ENCODE peak calls at places on chromosome 9, in ten cellular contexts. E is transverse colon, T is H54, U is prostate gland, J is HepG2, V is body of pancreas, H is testis, W is uterus, C is endothelial cell of umbilical vein, R is IMR-90. I is an unnamed sample.

GRCh38 chr9:125739442-125739841 is 7.7 kb upstream of the PBX3 start:
- DNase-seq in T (no peak), V (no peak), R (no peak), C (no peak), U (no peak), J (no peak), W (no peak), H (no peak), E (no peak), I (no peak)

GRCh38 chr9:91384954-91385353 is 23.2 kb upstream of the AUH start:
- DNase-seq in E (no peak), W (no peak), T (no peak), U (no peak), R (no peak), C (no peak), J (no peak), H (no peak), V (no peak), I (no peak)

GRCh38 chr9:91421022-91421765 is 2.4 kb downstream of the NFIL3 start:
- DNase-seq in W (peak; percentile 52), R (peak; percentile 62), U (peak; percentile 29), J (peak; percentile 36), E (peak; percentile 30), C (peak; percentile 47), V (peak; percentile 33), T (no peak), H (peak; percentile 59), I (peak; percentile 57)

GRCh38 chr9:15182755-15183154 is 124.3 kb downstream of the TTC39B start:
- DNase-seq in V (no peak), R (no peak), H (no peak), E (no peak), C (no peak), U (no peak), J (no peak), W (no peak), T (no peak), I (no peak)

GRCh38 chr9:36895744-36896260 is 138.3 kb downstream of the PAX5 start:
- DNase-seq in R (no peak), W (no peak), J (no peak), H (no peak), U (no peak), C (no peak), E (no peak), T (no peak), V (no peak), I (no peak)

GRCh38 chr9:122498883-122499288 is 11.7 kb upstream of the OR1J2 start:
- DNase-seq in J (peak; percentile 24), R (peak; percentile 43), W (no peak), T (peak; percentile 30), H (peak; percentile 17), E (no peak), U (peak; percentile 57), V (peak; percentile 13), C (peak; percentile 56), I (peak; percentile 49)

GRCh38 chr9:113541019-113541900 is 77.7 kb downstream of the RGS3 start:
- DNase-seq in C (peak; percentile 42), H (peak; percentile 43), R (peak; percentile 55), E (peak; percentile 55), T (peak; percentile 87), U (no peak), V (peak; percentile 66), W (no peak), J (peak; percentile 37), I (peak; percentile 90)

GRCh38 chr9:7549261-7549660 is 250.3 kb downstream of the DMAC1 start:
- DNase-seq in E (no peak), T (no peak), C (no peak), J (no peak), U (no peak), R (no peak), H (no peak), V (no peak), W (no peak), I (no peak)

GRCh38 chr9:135345775-135346433 is 133.7 kb upstream of the PPP1R26 start:
- DNase-seq in E (no peak), U (no peak), R (no peak), J (no peak), V (no peak), W (no peak), C (no peak), T (no peak), H (no peak), I (no peak)

GRCh38 chr9:93900971-93901861 is 53.9 kb downstream of the BARX1 start:
- DNase-seq in C (no peak), E (peak; percentile 5), V (no peak), W (peak; percentile 6), H (no peak), R (no peak), T (no peak), U (no peak), J (no peak), I (no peak)

GRCh38 chr9:110099236-110099741 is 108.7 kb downstream of the C9orf152 start:
- DNase-seq in C (peak; percentile 80), J (no peak), R (peak; percentile 84), U (no peak), W (peak; percentile 38), E (no peak), V (peak; percentile 26), H (no peak), T (no peak), I (no peak)

GRCh38 chr9:121282309-121283071 is 14.5 kb downstream of the GSN start:
- DNase-seq in U (no peak), J (no peak), W (peak; percentile 84), V (peak; percentile 75), R (peak; percentile 85), C (no peak), T (no peak), E (peak; percentile 58), H (peak; percentile 58), I (peak; percentile 47)

GRCh38 chr9:120891255-120891954 is 14.4 kb upstream of the PHF19 start:
- DNase-seq in V (no peak), T (no peak), R (peak; percentile 50), U (no peak), C (no peak), W (no peak), E (no peak), H (no peak), J (no peak), I (no peak)

GRCh38 chr9:75715360-75715759 is 175.1 kb upstream of the PCSK5 start:
- DNase-seq in E (no peak), V (no peak), W (no peak), T (no peak), H (no peak), J (no peak), R (no peak), U (no peak), C (no peak), I (no peak)

GRCh38 chr9:106829666-106830408 is 33.1 kb upstream of the ZNF462 start:
- DNase-seq in R (no peak), J (no peak), W (peak; percentile 13), V (no peak), T (no peak), U (no peak), C (peak; percentile 6), E (no peak), H (no peak), I (no peak)

GRCh38 chr9:106828965-106829364 is 34.0 kb upstream of the ZNF462 start:
- DNase-seq in H (no peak), V (no peak), R (no peak), W (no peak), T (no peak), E (no peak), J (no peak), U (no peak), C (no peak), I (no peak)

GRCh38 chr9:106835840-106836239 is 27.1 kb upstream of the ZNF462 start:
- DNase-seq in U (no peak), E (no peak), W (no peak), H (no peak), T (no peak), C (no peak), R (no peak), V (no peak), J (no peak), I (no peak)

GRCh38 chr9:106830527-106831140 is 32.3 kb upstream of the ZNF462 start:
- DNase-seq in H (no peak), J (no peak), U (no peak), R (no peak), V (peak; percentile 3), W (peak; percentile 46), C (no peak), E (peak; percentile 11), T (no peak), I (no peak)

DNA sequence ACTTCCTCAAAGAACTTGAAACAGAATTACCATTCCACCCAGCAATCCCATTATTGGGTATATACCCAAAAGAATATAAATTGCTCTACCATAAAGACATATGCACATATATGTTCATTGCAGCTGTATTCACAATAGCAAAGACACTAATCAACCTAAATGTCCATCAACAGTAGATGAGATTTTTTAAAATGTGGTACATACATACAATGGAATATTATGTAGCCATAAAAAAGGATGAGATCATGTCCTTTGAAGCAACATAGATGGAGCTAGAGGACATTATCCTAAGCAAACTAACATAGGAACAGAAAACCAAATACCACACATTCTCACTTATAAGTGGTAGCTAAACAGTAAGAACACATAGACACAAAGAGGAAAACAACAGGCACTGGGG is 28.1 kb upstream of the ZNF462 start:
- DNase-seq in E (no peak), H (no peak), U (no peak), J (no peak), R (no peak), C (no peak), V (no peak), T (no peak), W (no peak), I (no peak)
- TF ChIP-seq POLR2A in E (no peak), H (no peak), U (no peak), J (no peak), R (no peak), C (no peak), V (no peak), T (no peak), W (no peak), I (no peak)

GRCh38 chr9:69759478-69760277 is at the start of gene PTAR1:
- DNase-seq in C (peak; percentile 90), U (peak; percentile 83), W (peak; percentile 88), H (peak; percentile 95), T (peak; percentile 90), R (peak; percentile 86), J (peak; percentile 80), E (peak; percentile 94), V (peak; percentile 92), I (peak; percentile 96)
- TF ChIP-seq POLR2A in C (peak; percentile 85), U (peak; percentile 68), W (peak; percentile 77), H (no peak), T (peak; percentile 95), R (peak; percentile 80), J (peak; percentile 81), E (peak; percentile 62), V (peak; percentile 70), I (peak; percentile 92)

DNA sequence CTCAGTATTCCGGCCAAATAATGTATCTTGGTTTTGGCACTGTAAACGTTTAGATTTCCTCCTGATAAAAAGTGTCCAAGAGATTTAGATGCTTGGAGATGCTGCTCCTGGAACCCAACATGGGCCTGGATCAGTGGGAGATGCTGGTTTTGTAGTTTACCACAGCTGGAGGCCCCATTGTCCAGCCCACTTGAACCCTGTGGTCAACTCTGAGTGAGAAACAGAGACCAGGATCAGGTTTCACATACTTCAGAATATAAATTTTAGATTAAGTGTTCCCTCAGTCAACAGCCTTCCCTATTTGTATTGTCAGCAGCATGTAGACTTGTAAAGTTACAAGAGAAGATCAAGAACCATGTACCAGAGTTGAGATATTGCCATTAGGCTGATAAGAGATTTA is 144.7 kb upstream of the C9orf72 start:
- DNase-seq in R (no peak), W (no peak), T (no peak), U (no peak), E (no peak), H (no peak), J (no peak), C (no peak), V (no peak), I (no peak)
- TF ChIP-seq POLR2A in R (no peak), W (no peak), T (no peak), U (no peak), E (no peak), H (no peak), J (no peak), C (no peak), V (no peak), I (no peak)

GRCh38 chr9:129496187-129497063 is 124.5 kb downstream of the C9orf50 start:
- DNase-seq in T (no peak), J (peak; percentile 81), E (peak; percentile 89), W (peak; percentile 98), C (peak; percentile 92), V (peak; percentile 97), R (peak; percentile 91), H (peak; percentile 97), U (peak; percentile 94), I (peak; percentile 74)
- TF ChIP-seq POLR2A in T (peak; percentile 17), J (no peak), E (peak; percentile 71), W (peak; percentile 85), C (no peak), V (no peak), R (peak; percentile 94), H (peak; percentile 54), U (peak; percentile 86), I (peak; percentile 19)

I was measured in erythroblast.